ENCODE peak calls at places on chromosomes 13 and 19, in seven cellular contexts. One of them, this sample, is unnamed.

GRCh38 chr19:42172261-42172660 is 40.0 kb upstream of the POU2F2 start:
- DNase-seq in NCI-H1436: no peak
- DNase-seq in activated CD4-positive, alpha-beta T cell treated with anti-CD3 and anti-CD28 coated beads, Interleukin-2, amount 10 ng/mL, durations not matched to agents 7 days and 5 days: no peak
- DNase-seq in mesothelial cell of epicardium: no peak
- DNase-seq in testis: no peak
- DNase-seq in dermis microvascular lymphatic vessel endothelial cell: no peak
- DNase-seq in GM13977: no peak
- DNase-seq in this sample: no peak

GRCh38 chr13:98324105-98324504 is 147.0 kb upstream of the RNF113B start:
- DNase-seq in NCI-H1436: no peak
- DNase-seq in activated CD4-positive, alpha-beta T cell treated with anti-CD3 and anti-CD28 coated beads, Interleukin-2, amount 10 ng/mL, durations not matched to agents 7 days and 5 days: no peak
- DNase-seq in mesothelial cell of epicardium: no peak
- DNase-seq in testis: no peak
- DNase-seq in dermis microvascular lymphatic vessel endothelial cell: no peak
- DNase-seq in GM13977: no peak
- DNase-seq in this sample: no peak

GRCh38 chr19:10412257-10412977 is 7.9 kb upstream of the PDE4A start:
- DNase-seq in NCI-H1436: no peak
- DNase-seq in activated CD4-positive, alpha-beta T cell treated with anti-CD3 and anti-CD28 coated beads, Interleukin-2, amount 10 ng/mL, durations not matched to agents 7 days and 5 days: peak
- DNase-seq in mesothelial cell of epicardium: no peak
- DNase-seq in testis: no peak
- DNase-seq in dermis microvascular lymphatic vessel endothelial cell: no peak
- DNase-seq in GM13977: peak
- DNase-seq in this sample: no peak

GRCh38 chr19:28221736-28222135 is 991.2 kb downstream of the UQCRFS1 start:
- DNase-seq in NCI-H1436: no peak
- DNase-seq in activated CD4-positive, alpha-beta T cell treated with anti-CD3 and anti-CD28 coated beads, Interleukin-2, amount 10 ng/mL, durations not matched to agents 7 days and 5 days: no peak
- DNase-seq in mesothelial cell of epicardium: no peak
- DNase-seq in testis: no peak
- DNase-seq in dermis microvascular lymphatic vessel endothelial cell: no peak
- DNase-seq in GM13977: no peak
- DNase-seq in this sample: no peak

GRCh38 chr19:10503002-10503789 is at the start of gene KEAP1:
- DNase-seq in NCI-H1436: peak
- DNase-seq in activated CD4-positive, alpha-beta T cell treated with anti-CD3 and anti-CD28 coated beads, Interleukin-2, amount 10 ng/mL, durations not matched to agents 7 days and 5 days: peak
- DNase-seq in mesothelial cell of epicardium: no peak
- DNase-seq in testis: peak
- DNase-seq in dermis microvascular lymphatic vessel endothelial cell: no peak
- DNase-seq in GM13977: no peak
- DNase-seq in this sample: no peak

GRCh38 chr19:23415561-23416191 is 20.4 kb upstream of the ZNF91 start:
- DNase-seq in NCI-H1436: no peak
- DNase-seq in activated CD4-positive, alpha-beta T cell treated with anti-CD3 and anti-CD28 coated beads, Interleukin-2, amount 10 ng/mL, durations not matched to agents 7 days and 5 days: no peak
- DNase-seq in mesothelial cell of epicardium: no peak
- DNase-seq in testis: peak
- DNase-seq in dermis microvascular lymphatic vessel endothelial cell: no peak
- DNase-seq in GM13977: no peak
- DNase-seq in this sample: no peak

GRCh38 chr13:51636349-51636890 is 52.2 kb downstream of the WDFY2 start:
- DNase-seq in NCI-H1436: no peak
- DNase-seq in activated CD4-positive, alpha-beta T cell treated with anti-CD3 and anti-CD28 coated beads, Interleukin-2, amount 10 ng/mL, durations not matched to agents 7 days and 5 days: no peak
- DNase-seq in mesothelial cell of epicardium: no peak
- DNase-seq in testis: no peak
- DNase-seq in dermis microvascular lymphatic vessel endothelial cell: no peak
- DNase-seq in GM13977: no peak
- DNase-seq in this sample: no peak

GRCh38 chr13:78609464-78610205 is 6.3 kb upstream of the POU4F1 start:
- DNase-seq in NCI-H1436: peak
- DNase-seq in activated CD4-positive, alpha-beta T cell treated with anti-CD3 and anti-CD28 coated beads, Interleukin-2, amount 10 ng/mL, durations not matched to agents 7 days and 5 days: no peak
- DNase-seq in mesothelial cell of epicardium: no peak
- DNase-seq in testis: no peak
- DNase-seq in dermis microvascular lymphatic vessel endothelial cell: no peak
- DNase-seq in GM13977: no peak
- DNase-seq in this sample: no peak

GRCh38 chr19:33429891-33430673 is 56.6 kb downstream of the CEBPG start:
- DNase-seq in NCI-H1436: no peak
- DNase-seq in activated CD4-positive, alpha-beta T cell treated with anti-CD3 and anti-CD28 coated beads, Interleukin-2, amount 10 ng/mL, durations not matched to agents 7 days and 5 days: peak
- DNase-seq in mesothelial cell of epicardium: peak
- DNase-seq in testis: no peak
- DNase-seq in dermis microvascular lymphatic vessel endothelial cell: no peak
- DNase-seq in GM13977: no peak
- DNase-seq in this sample: peak

GRCh38 chr13:44755872-44756271 is 179.7 kb upstream of the TSC22D1 start:
- DNase-seq in NCI-H1436: no peak
- DNase-seq in activated CD4-positive, alpha-beta T cell treated with anti-CD3 and anti-CD28 coated beads, Interleukin-2, amount 10 ng/mL, durations not matched to agents 7 days and 5 days: no peak
- DNase-seq in mesothelial cell of epicardium: no peak
- DNase-seq in testis: no peak
- DNase-seq in dermis microvascular lymphatic vessel endothelial cell: no peak
- DNase-seq in GM13977: no peak
- DNase-seq in this sample: no peak

GRCh38 chr19:2374808-2375207 is 14.7 kb downstream of the TMPRSS9 start:
- DNase-seq in NCI-H1436: no peak
- DNase-seq in activated CD4-positive, alpha-beta T cell treated with anti-CD3 and anti-CD28 coated beads, Interleukin-2, amount 10 ng/mL, durations not matched to agents 7 days and 5 days: no peak
- DNase-seq in mesothelial cell of epicardium: no peak
- DNase-seq in testis: no peak
- DNase-seq in dermis microvascular lymphatic vessel endothelial cell: no peak
- DNase-seq in GM13977: no peak
- DNase-seq in this sample: no peak

GRCh38 chr13:19587635-19588300 is 26.4 kb upstream of the TPTE2 start:
- DNase-seq in NCI-H1436: no peak
- DNase-seq in activated CD4-positive, alpha-beta T cell treated with anti-CD3 and anti-CD28 coated beads, Interleukin-2, amount 10 ng/mL, durations not matched to agents 7 days and 5 days: peak
- DNase-seq in mesothelial cell of epicardium: no peak
- DNase-seq in testis: peak
- DNase-seq in dermis microvascular lymphatic vessel endothelial cell: no peak
- DNase-seq in GM13977: peak
- DNase-seq in this sample: no peak

GRCh38 chr13:42354246-42355117 is 82.5 kb downstream of the AKAP11 start:
- DNase-seq in NCI-H1436: no peak
- DNase-seq in activated CD4-positive, alpha-beta T cell treated with anti-CD3 and anti-CD28 coated beads, Interleukin-2, amount 10 ng/mL, durations not matched to agents 7 days and 5 days: peak
- DNase-seq in mesothelial cell of epicardium: no peak
- DNase-seq in testis: no peak
- DNase-seq in dermis microvascular lymphatic vessel endothelial cell: no peak
- DNase-seq in GM13977: peak
- DNase-seq in this sample: no peak

GRCh38 chr19:30754162-30754561 is 382.0 kb downstream of the ZNF536 start:
- DNase-seq in NCI-H1436: no peak
- DNase-seq in activated CD4-positive, alpha-beta T cell treated with anti-CD3 and anti-CD28 coated beads, Interleukin-2, amount 10 ng/mL, durations not matched to agents 7 days and 5 days: no peak
- DNase-seq in mesothelial cell of epicardium: no peak
- DNase-seq in testis: no peak
- DNase-seq in dermis microvascular lymphatic vessel endothelial cell: no peak
- DNase-seq in GM13977: no peak
- DNase-seq in this sample: no peak

GRCh38 chr13:96052655-96053002 is 572 bp downstream of the UGGT2 start:
- DNase-seq in NCI-H1436: peak
- DNase-seq in activated CD4-positive, alpha-beta T cell treated with anti-CD3 and anti-CD28 coated beads, Interleukin-2, amount 10 ng/mL, durations not matched to agents 7 days and 5 days: no peak
- DNase-seq in mesothelial cell of epicardium: no peak
- DNase-seq in testis: no peak
- DNase-seq in dermis microvascular lymphatic vessel endothelial cell: peak
- DNase-seq in GM13977: peak
- DNase-seq in this sample: no peak

GRCh38 chr19:3945838-3946237 is 13.0 kb downstream of the NMRK2 start:
- DNase-seq in NCI-H1436: no peak
- DNase-seq in activated CD4-positive, alpha-beta T cell treated with anti-CD3 and anti-CD28 coated beads, Interleukin-2, amount 10 ng/mL, durations not matched to agents 7 days and 5 days: no peak
- DNase-seq in mesothelial cell of epicardium: no peak
- DNase-seq in testis: no peak
- DNase-seq in dermis microvascular lymphatic vessel endothelial cell: no peak
- DNase-seq in GM13977: no peak
- DNase-seq in this sample: no peak

GRCh38 chr13:111360452-111360851 is 40.0 kb downstream of the TEX29 start:
- DNase-seq in NCI-H1436: no peak
- DNase-seq in activated CD4-positive, alpha-beta T cell treated with anti-CD3 and anti-CD28 coated beads, Interleukin-2, amount 10 ng/mL, durations not matched to agents 7 days and 5 days: no peak
- DNase-seq in mesothelial cell of epicardium: no peak
- DNase-seq in testis: no peak
- DNase-seq in dermis microvascular lymphatic vessel endothelial cell: no peak
- DNase-seq in GM13977: no peak
- DNase-seq in this sample: no peak

GRCh38 chr13:102038787-102039186 is 363.1 kb downstream of the FGF14 start:
- DNase-seq in NCI-H1436: peak
- DNase-seq in activated CD4-positive, alpha-beta T cell treated with anti-CD3 and anti-CD28 coated beads, Interleukin-2, amount 10 ng/mL, durations not matched to agents 7 days and 5 days: no peak
- DNase-seq in mesothelial cell of epicardium: no peak
- DNase-seq in testis: no peak
- DNase-seq in dermis microvascular lymphatic vessel endothelial cell: no peak
- DNase-seq in GM13977: no peak
- DNase-seq in this sample: no peak

This sample was measured in T-helper 2 cell.